ENCODE peak calls at places on chromosomes 16 and 17, in four cellular contexts. One of them, this sample, is unnamed. For H3K9me3, H3K27me3 and H3K4me1, the result is how much of the 10 kb centered on the place peaks cover.

GRCh38 chr17:79681101-79681621 is 49.6 kb upstream of the ENPP7 start:
- DNase-seq in H1: no peak
- DNase-seq in body of pancreas: no peak
- DNase-seq in uterus: no peak
- DNase-seq in this sample: no peak

GRCh38 chr16:57517397-57518367 is 18.7 kb downstream of the CCDC102A start:
- DNase-seq in H1: no peak
- DNase-seq in body of pancreas: no peak
- DNase-seq in uterus: no peak
- DNase-seq in this sample: no peak

GRCh38 chr17:32876414-32877163 is at the start of gene MYO1D:
- DNase-seq in H1: peak
- DNase-seq in body of pancreas: peak
- DNase-seq in uterus: peak
- DNase-seq in this sample: peak

GRCh38 chr17:71402661-71403141 is 718.1 kb upstream of the SOX9 start:
- DNase-seq in H1: no peak
- DNase-seq in body of pancreas: no peak
- DNase-seq in uterus: no peak
- DNase-seq in this sample: no peak

GRCh38 chr17:32240745-32241144 is 24.9 kb upstream of the RHBDL3 start:
- DNase-seq in H1: no peak
- DNase-seq in body of pancreas: no peak
- DNase-seq in uterus: no peak
- DNase-seq in this sample: peak

GRCh38 chr16:57994778-57995177 is 5.7 kb downstream of the ZNF319 start:
- DNase-seq in H1: no peak
- DNase-seq in body of pancreas: peak
- DNase-seq in uterus: no peak
- DNase-seq in this sample: peak

GRCh38 chr16:54026456-54026855 is 260.1 kb downstream of the IRX3 start:
- DNase-seq in H1: no peak
- DNase-seq in body of pancreas: no peak
- DNase-seq in uterus: no peak
- DNase-seq in this sample: no peak

GRCh38 chr16:87060026-87060986 is 256.9 kb downstream of the C16orf95 start:
- DNase-seq in H1: no peak
- DNase-seq in body of pancreas: no peak
- DNase-seq in uterus: no peak
- DNase-seq in this sample: no peak

GRCh38 chr17:34623856-34624766 is 44.7 kb downstream of the TMEM132E start:
- DNase-seq in H1: no peak
- DNase-seq in body of pancreas: no peak
- DNase-seq in uterus: no peak
- DNase-seq in this sample: no peak

GRCh38 chr17:58304735-58305486 is 23.7 kb downstream of the TSPOAP1 start:
- DNase-seq in H1: peak
- DNase-seq in body of pancreas: no peak
- DNase-seq in uterus: peak
- DNase-seq in this sample: no peak

GRCh38 chr16:64864232-64864803 is 257.5 kb downstream of the CDH11 start:
- DNase-seq in H1: no peak
- DNase-seq in body of pancreas: no peak
- DNase-seq in uterus: no peak
- DNase-seq in this sample: peak

GRCh38 chr17:69448431-69449102 is 34.1 kb downstream of the MAP2K6 start:
- DNase-seq in H1: peak
- DNase-seq in body of pancreas: peak
- DNase-seq in uterus: peak
- DNase-seq in this sample: no peak

GRCh38 chr17:79987187-79987889 is 48.3 kb downstream of the TBC1D16 start:
- DNase-seq in H1: no peak
- DNase-seq in body of pancreas: no peak
- DNase-seq in uterus: no peak
- DNase-seq in this sample: no peak

GRCh38 chr17:44324092-44324570 is 492 bp downstream of the SLC25A39 start:
- DNase-seq in H1: no peak
- DNase-seq in body of pancreas: no peak
- DNase-seq in uterus: no peak
- DNase-seq in this sample: peak

GRCh38 chr17:67032985-67033384 is 11.4 kb upstream of the CACNG1 start:
- DNase-seq in H1: no peak
- DNase-seq in body of pancreas: no peak
- DNase-seq in uterus: no peak
- DNase-seq in this sample: no peak

GRCh38 chr17:8118769-8119574 is 658 bp upstream of the ALOXE3 start:
- DNase-seq in H1: peak
- DNase-seq in body of pancreas: peak
- DNase-seq in uterus: peak
- DNase-seq in this sample: peak

GRCh38 chr16:50611332-50611934 is 63.2 kb downstream of the NKD1 start:
- DNase-seq in H1: no peak
- DNase-seq in body of pancreas: no peak
- DNase-seq in uterus: no peak
- DNase-seq in this sample: no peak

GRCh38 chr17:41167561-41167960 is 460 bp downstream of the KRTAP4-3 start:
- DNase-seq in H1: no peak
- DNase-seq in body of pancreas: no peak
- DNase-seq in uterus: no peak
- DNase-seq in this sample: peak

GRCh38 chr16:80158766-80159165 is 382.0 kb upstream of the DYNLRB2 start:
- DNase-seq in H1: no peak
- DNase-seq in body of pancreas: no peak
- DNase-seq in uterus: no peak
- DNase-seq in this sample: no peak

GRCh38 chr17:7897773-7898172 is 9.2 kb downstream of the CHD3 start:
- DNase-seq in H1: no peak
- DNase-seq in body of pancreas: peak
- DNase-seq in uterus: no peak
- DNase-seq in this sample: no peak

GRCh38 chr17:55266051-55266957 is 1.5 kb downstream of the HLF start:
- DNase-seq in H1: peak
- DNase-seq in body of pancreas: no peak
- DNase-seq in uterus: peak
- DNase-seq in this sample: no peak

GRCh38 chr17:29048440-29049360 is 5.8 kb downstream of the PIPOX start:
- DNase-seq in H1: no peak
- DNase-seq in body of pancreas: no peak
- DNase-seq in uterus: no peak
- DNase-seq in this sample: peak

GRCh38 chr17:44350733-44351226 is 5.7 kb downstream of the GRN start:
- DNase-seq in H1: peak
- DNase-seq in body of pancreas: peak
- DNase-seq in uterus: peak
- DNase-seq in this sample: peak

GRCh38 chr16:85707528-85708095 is 18.9 kb upstream of the GINS2 start:
- DNase-seq in H1: no peak
- DNase-seq in body of pancreas: no peak
- DNase-seq in uterus: no peak
- DNase-seq in this sample: no peak

GRCh38 chr17:7479389-7480192 is at the start of gene ZBTB4:
- DNase-seq in H1: peak
- DNase-seq in body of pancreas: peak
- DNase-seq in uterus: peak
- DNase-seq in this sample: peak

GRCh38 chr17:49022391-49022941 is 25.3 kb downstream of the IGF2BP1 start:
- DNase-seq in H1: peak
- DNase-seq in body of pancreas: no peak
- DNase-seq in uterus: no peak
- DNase-seq in this sample: peak

GRCh38 chr17:79833744-79834574 is 5.3 kb downstream of the CBX4 start:
- DNase-seq in H1: peak
- DNase-seq in body of pancreas: peak
- DNase-seq in uterus: no peak
- DNase-seq in this sample: no peak

GRCh38 chr16:88116121-88116900 is 165.1 kb downstream of the BANP start:
- DNase-seq in H1: no peak
- DNase-seq in body of pancreas: no peak
- DNase-seq in uterus: no peak
- DNase-seq in this sample: no peak

GRCh38 chr17:47821424-47822379 is at the start of gene OSBPL7:
- DNase-seq in H1: peak
- DNase-seq in body of pancreas: peak
- DNase-seq in uterus: peak
- DNase-seq in this sample: peak

GRCh38 chr17:1978396-1978962 is 46.7 kb downstream of the RTN4RL1 start:
- DNase-seq in H1: no peak
- DNase-seq in body of pancreas: no peak
- DNase-seq in uterus: no peak
- DNase-seq in this sample: no peak

GRCh38 chr17:28384281-28385036 is 13.0 kb downstream of the SARM1 start:
- DNase-seq in H1: peak
- DNase-seq in body of pancreas: peak
- DNase-seq in uterus: no peak
- DNase-seq in this sample: no peak

GRCh38 chr17:52923658-52924057 is 765.1 kb upstream of the CA10 start:
- DNase-seq in H1: no peak
- DNase-seq in body of pancreas: no peak
- DNase-seq in uterus: no peak
- DNase-seq in this sample: no peak
- H3K9me3 ChIP-seq in H1: under half
- H3K9me3 ChIP-seq in body of pancreas: under half
- H3K9me3 ChIP-seq in uterus: under half
- H3K9me3 ChIP-seq in this sample: under half

GRCh38 chr17:78345172-78345571 is 14.7 kb downstream of the SOCS3 start:
- DNase-seq in H1: no peak
- DNase-seq in body of pancreas: no peak
- DNase-seq in uterus: no peak
- DNase-seq in this sample: no peak
- H3K27me3 ChIP-seq in H1: under half
- H3K27me3 ChIP-seq in body of pancreas: under half
- H3K27me3 ChIP-seq in uterus: under half
- H3K27me3 ChIP-seq in this sample: under half

DNA sequence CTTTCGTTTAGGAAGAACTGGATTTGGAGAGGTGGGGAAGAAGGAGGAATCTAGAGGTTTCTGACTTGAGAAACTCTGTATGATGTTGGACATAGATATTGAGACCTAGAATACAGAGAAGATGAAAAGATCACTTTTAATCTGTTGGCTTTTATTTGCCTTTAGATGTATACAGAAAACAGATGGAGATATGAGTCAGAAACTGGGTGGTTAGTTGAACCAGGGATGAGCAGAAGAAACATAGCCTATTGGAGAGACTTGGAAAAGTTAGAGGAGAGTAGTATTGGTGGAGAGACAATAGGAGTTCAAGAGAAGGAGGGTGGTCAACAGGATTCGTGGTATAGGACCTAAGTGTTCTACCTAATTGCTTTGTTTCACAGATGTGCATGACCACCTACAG is 5.1 kb downstream of the PHAF1 start:
- DNase-seq in H1: no peak
- DNase-seq in body of pancreas: no peak
- DNase-seq in uterus: no peak
- DNase-seq in this sample: no peak
- H3K4me1 ChIP-seq in H1: under half
- H3K4me1 ChIP-seq in body of pancreas: under half
- H3K4me1 ChIP-seq in uterus: under half
- H3K4me1 ChIP-seq in this sample: under half

GRCh38 chr17:61701978-61702377 is 111.0 kb upstream of the NACA2 start:
- DNase-seq in H1: no peak
- DNase-seq in body of pancreas: no peak
- DNase-seq in uterus: no peak
- DNase-seq in this sample: no peak
- H3K9me3 ChIP-seq in H1: under half
- H3K9me3 ChIP-seq in body of pancreas: under half
- H3K9me3 ChIP-seq in uterus: under half
- H3K9me3 ChIP-seq in this sample: under half